ENCODE peak calls at places on chromosomes 2 and 18, in eight cellular contexts. F is IMR-90, Y is endothelial cell of umbilical vein, T is ovary, Q is prostate gland, R is uterus, M is stomach, P is spleen. W is an unnamed sample. For H3K27me3, the result is how much of the 10 kb centered on the place peaks cover.

GRCh38 chr2:56361844-56362243 is 178.1 kb downstream of the CCDC85A start:
- DNase-seq in F (no peak), Y (no peak), T (no peak), Q (no peak), R (no peak), M (no peak), P (no peak), W (no peak)

GRCh38 chr18:59902180-59902992 is 2.6 kb downstream of the PMAIP1 start:
- DNase-seq in F (peak), Y (peak), T (no peak), Q (no peak), R (no peak), M (no peak), P (no peak), W (no peak)

GRCh38 chr18:41532344-41533086 is 422.5 kb upstream of the PIK3C3 start:
- DNase-seq in F (peak), Y (peak), T (no peak), Q (no peak), R (no peak), M (no peak), P (no peak), W (no peak)

GRCh38 chr2:10482979-10483378 is 34.9 kb upstream of the ODC1 start:
- DNase-seq in F (no peak), Y (no peak), T (no peak), Q (no peak), R (no peak), M (no peak), P (no peak), W (no peak)

GRCh38 chr2:235614176-235614860 is 120.5 kb downstream of the AGAP1 start:
- DNase-seq in F (no peak), Y (no peak), T (no peak), Q (no peak), R (no peak), M (no peak), P (no peak), W (no peak)

GRCh38 chr2:101474752-101475384 is at the start of gene RFX8:
- DNase-seq in F (peak), Y (no peak), T (no peak), Q (no peak), R (peak), M (no peak), P (no peak), W (no peak)

GRCh38 chr2:144268036-144268678 is 251.8 kb downstream of the ZEB2 start:
- DNase-seq in F (no peak), Y (no peak), T (no peak), Q (no peak), R (no peak), M (no peak), P (no peak), W (no peak)

GRCh38 chr18:9147440-9148238 is 11.1 kb downstream of the ANKRD12 start:
- DNase-seq in F (peak), Y (peak), T (no peak), Q (peak), R (no peak), M (no peak), P (no peak), W (peak)

GRCh38 chr2:173598525-173598924 is 243.9 kb downstream of the CDCA7 start:
- DNase-seq in F (no peak), Y (no peak), T (no peak), Q (no peak), R (no peak), M (no peak), P (no peak), W (no peak)

GRCh38 chr2:120749506-120750431 is 14.1 kb downstream of the GLI2 start:
- DNase-seq in F (peak), Y (no peak), T (no peak), Q (no peak), R (no peak), M (peak), P (peak), W (no peak)

GRCh38 chr18:56967032-56967431 is 179.9 kb upstream of the BOD1L2 start:
- DNase-seq in F (no peak), Y (no peak), T (no peak), Q (no peak), R (no peak), M (no peak), P (no peak), W (no peak)

GRCh38 chr2:41847744-41848441 is 199.9 kb upstream of the PKDCC start:
- DNase-seq in F (peak), Y (no peak), T (no peak), Q (peak), R (no peak), M (no peak), P (no peak), W (no peak)

GRCh38 chr2:45651415-45652089 is at the start of gene PRKCE:
- DNase-seq in F (no peak), Y (peak), T (peak), Q (peak), R (peak), M (peak), P (peak), W (peak)

GRCh38 chr2:72036595-72036994 is 111.1 kb downstream of the CYP26B1 start:
- DNase-seq in F (no peak), Y (no peak), T (no peak), Q (no peak), R (no peak), M (no peak), P (no peak), W (no peak)

GRCh38 chr2:197198890-197199289 is 111.7 kb downstream of the ANKRD44 start:
- DNase-seq in F (no peak), Y (no peak), T (peak), Q (peak), R (peak), M (peak), P (peak), W (peak)

GRCh38 chr2:106107509-106108131 is 86.5 kb downstream of the UXS1 start:
- DNase-seq in F (peak), Y (no peak), T (no peak), Q (no peak), R (no peak), M (no peak), P (no peak), W (no peak)

GRCh38 chr2:118989481-118989880 is 47.5 kb downstream of the MARCO start:
- DNase-seq in F (no peak), Y (no peak), T (no peak), Q (no peak), R (no peak), M (peak), P (no peak), W (no peak)

GRCh38 chr2:8833863-8834262 is 3.5 kb downstream of the KIDINS220 start:
- DNase-seq in F (no peak), Y (no peak), T (no peak), Q (no peak), R (no peak), M (no peak), P (no peak), W (no peak)

GRCh38 chr2:223601932-223602676 is at the start of gene SCG2:
- DNase-seq in F (peak), Y (peak), T (peak), Q (peak), R (peak), M (peak), P (peak), W (peak)

GRCh38 chr2:180122874-180123273 is 115.8 kb upstream of the CWC22 start:
- DNase-seq in F (peak), Y (no peak), T (no peak), Q (no peak), R (no peak), M (no peak), P (no peak), W (no peak)

GRCh38 chr2:29033172-29033571 is 41.2 kb downstream of the PCARE start:
- DNase-seq in F (peak), Y (no peak), T (no peak), Q (no peak), R (no peak), M (no peak), P (no peak), W (no peak)

GRCh38 chr2:164655750-164656149 is 34.5 kb upstream of the GRB14 start:
- DNase-seq in F (no peak), Y (peak), T (no peak), Q (no peak), R (no peak), M (no peak), P (no peak), W (no peak)

GRCh38 chr2:182587831-182588230 is 128.2 kb upstream of the DNAJC10 start:
- DNase-seq in F (peak), Y (no peak), T (no peak), Q (no peak), R (no peak), M (no peak), P (no peak), W (no peak)

GRCh38 chr2:206856474-206856873 is 82.8 kb upstream of the CPO start:
- DNase-seq in F (peak), Y (no peak), T (no peak), Q (no peak), R (no peak), M (no peak), P (no peak), W (no peak)

DNA sequence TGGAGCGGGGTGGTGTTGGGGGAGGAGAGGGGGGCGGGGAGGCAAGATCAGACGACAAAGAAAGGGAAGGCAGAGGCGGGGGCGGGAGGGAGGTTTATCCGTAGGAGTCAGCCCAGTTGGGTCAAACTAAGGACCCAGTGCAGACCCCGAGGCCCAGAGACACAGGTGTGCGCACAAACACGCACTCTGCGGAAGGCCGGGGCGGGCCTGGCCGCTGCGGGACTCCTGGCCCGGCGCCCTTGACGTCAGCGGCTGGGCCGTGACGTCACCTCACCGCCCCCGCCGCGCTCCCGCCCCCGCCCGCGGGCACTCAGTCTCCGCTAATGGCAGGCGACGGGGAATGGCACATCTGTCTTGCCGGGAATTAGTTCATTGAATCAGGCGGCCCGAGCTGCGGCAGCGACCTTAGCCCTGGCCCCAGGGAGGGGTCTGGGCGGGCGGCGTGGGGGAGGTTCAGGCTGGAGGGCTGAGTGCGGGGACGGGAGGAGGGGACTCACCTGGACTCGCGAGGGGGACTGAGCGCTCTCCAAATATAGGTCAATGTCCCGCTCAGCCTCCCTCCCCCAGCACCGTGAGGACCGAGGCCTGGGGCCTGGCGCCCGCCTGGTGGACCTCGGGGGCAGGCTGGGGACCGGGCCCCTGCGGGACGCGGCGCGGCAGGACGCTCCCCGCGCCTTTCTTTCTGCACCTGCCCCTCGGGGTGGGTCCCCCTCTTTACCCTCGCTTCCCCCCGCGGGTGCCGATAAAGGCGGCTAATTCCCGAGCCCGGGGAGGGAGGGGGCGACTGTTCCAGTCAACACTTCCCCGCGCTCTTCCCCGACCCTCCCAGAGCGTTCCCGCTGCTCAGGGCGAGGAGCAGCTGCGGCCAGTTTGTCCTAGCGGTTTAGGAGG is 15.5 kb upstream of the ECEL1 start:
- DNase-seq in F (peak), Y (no peak), T (peak), Q (no peak), R (peak), M (peak), P (no peak), W (peak)
- H3K27me3 ChIP-seq in F (half or more), Y (under half), T (under half), Q (under half), R (under half), M (half or more), P (under half), W (half or more)

GRCh38 chr18:7524786-7525185 is 42.3 kb upstream of the PTPRM start:
- DNase-seq in F (no peak), Y (no peak), T (no peak), Q (no peak), R (peak), M (no peak), P (no peak), W (no peak)
- H3K4me3 ChIP-seq in F (no peak), Y (no peak), T (no peak), Q (no peak), R (no peak), M (no peak), P (no peak), W (no peak)

GRCh38 chr2:172084734-172085459 is 410 bp upstream of the DLX1 start:
- DNase-seq in F (peak), Y (peak), T (no peak), Q (no peak), R (peak), M (peak), P (peak), W (peak)
- TF ChIP-seq POLR2A in F (peak), Y (no peak), T (no peak), Q (no peak), R (no peak), M (no peak), P (no peak), W (no peak)

GRCh38 chr2:136389809-136390208 is 271.9 kb upstream of the CXCR4 start:
- DNase-seq in F (no peak), Y (no peak), T (no peak), Q (no peak), R (no peak), M (no peak), P (no peak), W (no peak)

GRCh38 chr2:136395590-136395989 is 277.6 kb upstream of the CXCR4 start:
- DNase-seq in F (no peak), Y (no peak), T (no peak), Q (no peak), R (no peak), M (no peak), P (no peak), W (no peak)

GRCh38 chr2:136392897-136393296 is 274.9 kb upstream of the CXCR4 start:
- DNase-seq in F (no peak), Y (no peak), T (no peak), Q (no peak), R (no peak), M (no peak), P (no peak), W (no peak)

GRCh38 chr2:136394136-136395060 is 276.4 kb upstream of the CXCR4 start:
- DNase-seq in F (no peak), Y (no peak), T (no peak), Q (no peak), R (no peak), M (no peak), P (no peak), W (no peak)

DNA sequence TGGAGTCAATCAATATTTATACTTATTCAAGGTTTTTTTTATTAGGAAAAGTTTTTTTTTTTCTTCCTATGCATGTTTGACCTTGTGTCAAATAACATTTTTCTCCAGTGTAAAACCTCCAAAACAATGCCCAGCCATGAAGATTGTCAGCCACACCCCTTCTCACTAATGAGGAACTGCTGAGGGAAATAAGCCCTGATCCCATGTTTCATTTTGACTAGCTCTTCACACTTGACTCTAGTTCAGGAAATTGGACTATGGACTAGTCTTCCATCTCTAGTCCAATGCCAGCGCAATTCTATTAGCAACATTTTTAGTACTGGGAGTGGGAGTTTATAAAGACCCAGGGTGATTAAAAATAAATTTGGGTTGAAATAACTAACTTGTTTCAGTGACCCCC is 275.6 kb upstream of the CXCR4 start:
- DNase-seq in F (no peak), Y (no peak), T (no peak), Q (no peak), R (no peak), M (no peak), P (no peak), W (no peak)
- H3K27me3 ChIP-seq in F (under half), Y (under half), T (under half), Q (under half), R (under half), M (under half), P (under half), W (under half)

DNA sequence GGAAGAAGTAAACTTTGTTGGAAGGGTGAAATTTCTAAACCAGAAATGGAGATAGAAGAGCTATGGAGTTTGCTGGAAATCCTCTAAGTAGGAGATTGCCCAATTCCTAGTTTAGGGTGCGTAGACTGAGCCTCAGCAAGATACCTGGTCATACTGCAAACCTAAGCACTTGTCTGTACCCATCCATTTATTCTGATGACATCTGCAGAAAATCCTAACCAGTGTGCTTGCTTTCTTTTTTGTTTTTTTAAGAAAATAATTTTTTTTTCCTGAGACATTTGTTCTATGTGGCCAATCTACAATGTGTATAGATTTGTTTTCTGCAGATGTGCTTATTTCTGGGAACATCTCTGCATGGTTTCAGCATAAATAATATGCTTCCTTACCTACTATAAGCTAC is 144.7 kb downstream of the LYPD6B start:
- DNase-seq in F (no peak), Y (no peak), T (no peak), Q (no peak), R (no peak), M (no peak), P (no peak), W (no peak)
- H3K4me3 ChIP-seq in F (no peak), Y (no peak), T (no peak), Q (no peak), R (no peak), M (no peak), P (no peak), W (no peak)

GRCh38 chr2:38076250-38076709 is 329 bp upstream of the CYP1B1 start:
- DNase-seq in F (peak), Y (peak), T (peak), Q (peak), R (peak), M (peak), P (peak), W (peak)
- TF ChIP-seq POLR2A in F (no peak), Y (no peak), T (peak), Q (peak), R (peak), M (no peak), P (no peak), W (no peak)

GRCh38 chr2:233566141-233566956 is at the start of gene USP40:
- DNase-seq in F (peak), Y (peak), T (peak), Q (peak), R (peak), M (peak), P (peak), W (peak)

GRCh38 chr2:233565685-233566140 is 869 bp downstream of the USP40 start:
- DNase-seq in F (no peak), Y (no peak), T (no peak), Q (no peak), R (no peak), M (no peak), P (no peak), W (no peak)

GRCh38 chr2:233563663-233564430 is 2.7 kb downstream of the USP40 start:
- DNase-seq in F (peak), Y (no peak), T (no peak), Q (no peak), R (no peak), M (no peak), P (no peak), W (no peak)
- H3K27me3 ChIP-seq in F (under half), Y (under half), T (under half), Q (under half), R (under half), M (under half), P (under half), W (under half)

GRCh38 chr18:52200406-52200805 is 139.6 kb upstream of the DCC start:
- DNase-seq in F (no peak), Y (no peak), T (no peak), Q (no peak), R (no peak), M (no peak), P (no peak), W (no peak)
- H3K4me3 ChIP-seq in F (no peak), Y (no peak), T (no peak), Q (no peak), R (no peak), M (no peak), P (no peak), W (no peak)

GRCh38 chr2:204544961-204545860 is at the start of gene PARD3B:
- DNase-seq in F (peak), Y (peak), T (peak), Q (peak), R (peak), M (peak), P (peak), W (peak)
- TF ChIP-seq POLR2A in F (peak), Y (no peak), T (no peak), Q (no peak), R (no peak), M (no peak), P (no peak), W (peak)